ENCODE peak calls at places on chromosome X, in seven cellular contexts. M is MCF 10A; Y is H54; O is Caki2; A is CD4-positive, CD25-positive, alpha-beta regulatory T cell; E is retina; P is progenitor cell of endocrine pancreas. L is an unnamed sample.

GRCh38 chrX:120311632-120312000 is 355 bp upstream of the TMEM255A start:
- DNase-seq in M (no peak), Y (no peak), O (peak), A (no peak), E (no peak), P (no peak), L (peak)

GRCh38 chrX:15336023-15336413 is 695 bp upstream of the PIGA start:
- DNase-seq in M (peak), Y (no peak), O (peak), A (no peak), E (no peak), P (no peak), L (peak)

GRCh38 chrX:57227691-57228090 is 58.8 kb upstream of the FAAH2 start:
- DNase-seq in M (peak), Y (no peak), O (peak), A (no peak), E (no peak), P (no peak), L (peak)

GRCh38 chrX:133608406-133608805 is 193.1 kb upstream of the GPC4 start:
- DNase-seq in M (peak), Y (no peak), O (no peak), A (no peak), E (no peak), P (no peak), L (peak)

GRCh38 chrX:63561425-63561824 is 210.3 kb upstream of the SPIN4 start:
- DNase-seq in M (peak), Y (no peak), O (no peak), A (no peak), E (peak), P (no peak), L (peak)

GRCh38 chrX:45472968-45473367 is 272.3 kb upstream of the DIPK2B start:
- DNase-seq in M (no peak), Y (no peak), O (no peak), A (no peak), E (no peak), P (no peak), L (no peak)

GRCh38 chrX:323721-324628 is 5.4 kb upstream of the GTPBP6 start:
- DNase-seq in M (peak), Y (no peak), O (peak), A (no peak), E (peak), P (no peak), L (peak)

GRCh38 chrX:35104626-35105025 is 162.0 kb downstream of the FAM47B start:
- DNase-seq in M (no peak), Y (no peak), O (no peak), A (no peak), E (no peak), P (no peak), L (no peak)

GRCh38 chrX:101639583-101639982 is 20.1 kb downstream of the ARMCX2 start:
- DNase-seq in M (no peak), Y (no peak), O (no peak), A (no peak), E (no peak), P (no peak), L (no peak)

GRCh38 chrX:132412208-132412607 is 76.6 kb downstream of the MBNL3 start:
- DNase-seq in M (no peak), Y (no peak), O (no peak), A (no peak), E (no peak), P (no peak), L (peak)

L was measured in astrocyte of the hippocampus.